ENCODE peak calls at places on chromosomes 3 and 15, in four cellular contexts. L is HepG2, B is K562, F is Panc1. Z is an unnamed sample.

GRCh38 chr3:107662109-107662477 is 139.3 kb downstream of the BBX start:
- DNase-seq in L (no peak), F (no peak), B (no peak), Z (no peak)

GRCh38 chr15:97502038-97502437 is 458.5 kb upstream of the ARRDC4 start:
- DNase-seq in F (no peak), B (no peak), L (no peak), Z (no peak)

GRCh38 chr3:157081681-157082210 is 78.2 kb downstream of the CCNL1 start:
- DNase-seq in F (peak; percentile 69), B (peak; percentile 86), L (peak; percentile 68), Z (peak; percentile 85)

GRCh38 chr15:50058231-50058630 is 60.8 kb downstream of the ATP8B4 start:
- DNase-seq in L (no peak), B (no peak), F (no peak), Z (no peak)

GRCh38 chr3:127162947-127163645 is 29.8 kb upstream of the PRR23E start:
- DNase-seq in F (no peak), B (peak; percentile 14), L (no peak), Z (no peak)

GRCh38 chr3:48426401-48426909 is 3.4 kb downstream of the PLXNB1 start:
- DNase-seq in L (no peak), F (no peak), B (no peak), Z (no peak)

GRCh38 chr3:197325773-197326172 is 27.4 kb upstream of the DLG1 start:
- DNase-seq in B (no peak), F (no peak), L (no peak), Z (no peak)

GRCh38 chr3:16286161-16286560 is 21.1 kb downstream of the OXNAD1 start:
- DNase-seq in B (no peak), L (no peak), F (no peak), Z (no peak)

GRCh38 chr3:136512391-136512790 is 239.8 kb downstream of the STAG1 start:
- DNase-seq in F (no peak), B (no peak), L (no peak), Z (no peak)

GRCh38 chr3:112333002-112333385 is at the start of gene CD200:
- DNase-seq in F (no peak), B (no peak), L (no peak), Z (no peak)

GRCh38 chr15:98939311-98940080 is 68.1 kb downstream of the PGPEP1L start:
- DNase-seq in L (no peak), B (no peak), F (no peak), Z (no peak)

GRCh38 chr3:21751891-21752290 is 881 bp upstream of the ZNF385D start:
- DNase-seq in B (no peak), F (no peak), L (no peak), Z (no peak)

GRCh38 chr3:40143283-40144090 is 166.0 kb upstream of the EIF1B start:
- DNase-seq in F (no peak), L (no peak), B (no peak), Z (no peak)

GRCh38 chr3:124034016-124034808 is 42.3 kb upstream of the ROPN1 start:
- DNase-seq in B (peak; percentile 20), L (no peak), F (no peak), Z (no peak)

GRCh38 chr3:189792046-189792929 is 161.1 kb downstream of the TP63 start:
- DNase-seq in L (no peak), B (no peak), F (no peak), Z (no peak)

GRCh38 chr15:68218847-68219798 is 10.4 kb downstream of the CLN6 start:
- DNase-seq in F (no peak), B (no peak), L (no peak), Z (no peak)

GRCh38 chr3:107387555-107387954 is 10.3 kb downstream of the CCDC54 start:
- DNase-seq in B (no peak), L (no peak), F (no peak), Z (no peak)

GRCh38 chr3:107198522-107199271 is 178.5 kb upstream of the CCDC54 start:
- DNase-seq in F (no peak), B (no peak), L (no peak), Z (no peak)

GRCh38 chr3:24410861-24411260 is 83.8 kb downstream of the THRB start:
- DNase-seq in L (no peak), F (no peak), B (peak; percentile 30), Z (no peak)

GRCh38 chr3:12288466-12289129 is at the start of gene PPARG:
- DNase-seq in B (no peak), L (peak; percentile 54), F (no peak), Z (peak; percentile 73)

DNA sequence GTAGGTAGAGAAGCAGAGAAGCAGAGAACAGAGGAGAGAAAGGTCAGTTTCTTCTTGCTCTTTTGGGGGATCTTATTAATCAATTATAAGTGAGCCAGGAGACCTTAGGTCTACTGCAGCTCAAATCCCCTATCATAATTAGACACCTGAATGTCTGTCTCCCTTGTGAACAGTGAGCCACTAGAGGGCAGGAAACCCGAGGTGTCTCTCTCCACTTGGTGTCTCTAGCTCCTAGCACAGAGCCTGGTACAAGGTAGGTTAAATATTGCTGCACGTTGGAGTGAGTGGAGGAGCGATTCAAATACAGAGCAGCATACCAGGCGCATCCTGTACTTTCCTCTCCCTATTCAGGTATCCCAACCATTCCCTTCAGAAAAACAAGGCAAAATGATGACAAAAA is 2.0 kb upstream of the ST8SIA2 start:
- DNase-seq in L (peak; percentile 6), B (peak; percentile 36), F (no peak), Z (peak; percentile 36)
- TF ChIP-seq TCF7L2 in L (no peak), B (no peak), F (no peak), Z (no peak)

GRCh38 chr3:50588759-50589433 is 19.6 kb downstream of the HEMK1 start:
- DNase-seq in L (peak; percentile 96), F (no peak), B (peak; percentile 57), Z (no peak)

GRCh38 chr3:50586763-50587070 is 17.4 kb downstream of the HEMK1 start:
- DNase-seq in F (no peak), L (no peak), B (no peak), Z (no peak)

GRCh38 chr3:50585919-50586762 is 16.8 kb downstream of the HEMK1 start:
- DNase-seq in F (no peak), L (no peak), B (no peak), Z (no peak)

GRCh38 chr3:50587806-50588758 is 18.8 kb downstream of the HEMK1 start:
- DNase-seq in F (no peak), B (no peak), L (peak; percentile 57), Z (no peak)

GRCh38 chr3:50587373-50587772 is 18.1 kb downstream of the HEMK1 start:
- DNase-seq in F (no peak), L (no peak), B (no peak), Z (no peak)
- TF ChIP-seq TCF7L2 in F (no peak), L (no peak), B (no peak), Z (no peak)

DNA sequence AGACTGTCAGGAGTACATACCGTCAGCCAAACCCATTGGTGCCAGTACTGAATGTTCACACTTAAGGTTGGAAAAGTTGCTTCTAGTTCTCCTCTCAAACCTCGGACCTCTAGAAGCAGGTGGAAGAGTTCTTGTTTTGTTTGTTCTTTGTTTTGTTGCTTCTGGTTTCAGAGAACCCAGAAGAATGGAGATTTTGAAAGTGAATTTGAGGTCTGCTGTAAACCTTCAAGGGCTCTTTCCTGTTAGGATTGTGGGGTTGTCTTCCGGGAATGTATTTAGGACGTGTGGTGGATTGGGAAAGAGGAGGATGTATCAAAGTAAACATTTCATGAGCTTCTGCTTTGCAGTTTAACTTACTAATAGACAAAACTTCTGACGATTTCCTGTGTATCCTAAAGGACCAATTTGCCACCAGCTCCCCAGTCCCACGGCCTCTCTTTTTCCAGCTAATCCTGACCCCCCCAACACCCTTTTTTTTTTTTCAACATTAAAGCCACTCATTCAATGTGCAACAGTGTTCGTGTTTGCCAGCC is 50.3 kb downstream of the FILIP1L start:
- DNase-seq in B (no peak), L (peak; percentile 89), F (no peak), Z (no peak)
- TF ChIP-seq TCF7L2 in B (no peak), L (no peak), F (no peak), Z (no peak)

DNA sequence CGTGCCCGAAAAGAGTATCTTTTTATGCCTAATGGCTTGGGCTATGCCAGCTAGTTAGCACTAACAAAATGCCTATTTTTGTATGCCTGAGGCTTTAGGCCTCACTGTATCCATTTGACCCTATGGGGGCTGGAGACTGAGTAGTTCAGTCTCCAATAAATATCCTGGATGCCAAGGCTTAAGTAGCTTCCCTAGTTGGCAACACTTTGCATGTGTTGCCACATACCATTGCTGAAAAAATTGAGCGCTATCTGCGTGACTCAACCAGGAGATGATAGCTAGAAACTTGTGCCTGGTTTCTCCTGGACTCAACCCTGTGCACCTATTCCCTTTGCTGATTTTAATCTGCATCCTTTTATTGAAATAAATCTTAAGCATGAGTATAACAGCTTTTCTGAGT is 58.4 kb upstream of the ATP2C1 start:
- DNase-seq in L (no peak), F (no peak), B (no peak), Z (no peak)
- TF ChIP-seq TCF7L2 in L (no peak), F (no peak), B (no peak), Z (no peak)

GRCh38 chr15:66847565-66847991 is 145.5 kb downstream of the SMAD6 start:
- DNase-seq in F (no peak), L (no peak), B (no peak), Z (no peak)
- TF ChIP-seq TCF7L2 in F (no peak), L (no peak), B (no peak), Z (no peak)

Z was measured in HCT116.